ENCODE peak calls at places on chromosomes 1 and 21, in five cellular contexts. W is GM23338; Q is naive thymus-derived CD4-positive, alpha-beta T cell; N is lower lobe of right lung; Y is GM23248. K is an unnamed sample.

GRCh38 chr21:27526451-27526850 is 559.6 kb upstream of the ADAMTS5 start:
- DNase-seq in W (no peak), Y (no peak), Q (no peak), N (no peak), K (no peak)

GRCh38 chr21:39637197-39637970 is 24.6 kb downstream of the B3GALT5 start:
- DNase-seq in Q (no peak), W (peak; percentile 67), Y (no peak), N (no peak), K (no peak)

GRCh38 chr1:36306210-36306901 is at the start of gene SH3D21:
- DNase-seq in Y (peak; percentile 65), Q (peak; percentile 42), N (peak; percentile 81), W (peak; percentile 92), K (no peak)

GRCh38 chr1:211635602-211636205 is 39.7 kb downstream of the NEK2 start:
- DNase-seq in W (no peak), Q (no peak), Y (peak; percentile 45), N (no peak), K (no peak)

GRCh38 chr1:155938220-155938627 is 3.2 kb upstream of the RXFP4 start:
- DNase-seq in N (no peak), Y (peak; percentile 72), Q (peak; percentile 53), W (peak; percentile 86), K (no peak)

GRCh38 chr1:201693887-201694614 is 134.9 kb upstream of the IPO9 start:
- DNase-seq in N (no peak), W (peak; percentile 71), Y (no peak), Q (no peak), K (no peak)

GRCh38 chr1:168121314-168122029 is 15.3 kb downstream of the GPR161 start:
- DNase-seq in Q (no peak), N (no peak), Y (peak; percentile 79), W (no peak), K (no peak)

GRCh38 chr21:38766987-38767722 is 38.6 kb upstream of the ETS2 start:
- DNase-seq in Y (no peak), Q (peak; percentile 82), W (no peak), N (peak; percentile 55), K (no peak)

GRCh38 chr1:154863702-154864174 is 6.3 kb downstream of the KCNN3 start:
- DNase-seq in W (peak; percentile 77), Q (no peak), Y (peak; percentile 61), N (no peak), K (no peak)

GRCh38 chr1:107748529-107748928 is 216.5 kb downstream of the VAV3 start:
- DNase-seq in W (peak; percentile 51), Y (peak; percentile 71), N (no peak), Q (no peak), K (no peak)

GRCh38 chr1:151326619-151327222 is 495 bp downstream of the PI4KB start:
- DNase-seq in Q (no peak), W (peak; percentile 71), N (peak; percentile 74), Y (peak; percentile 81), K (peak; percentile 50)

GRCh38 chr1:101309334-101310221 is 72.8 kb downstream of the S1PR1 start:
- DNase-seq in N (peak; percentile 72), Y (peak; percentile 72), Q (peak; percentile 91), W (peak; percentile 73), K (peak; percentile 58)

GRCh38 chr1:234953655-234954420 is 174.8 kb downstream of the TOMM20 start:
- DNase-seq in Q (no peak), W (no peak), Y (no peak), N (no peak), K (no peak)

GRCh38 chr21:36430841-36431240 is 45.6 kb downstream of the CHAF1B start:
- DNase-seq in N (no peak), W (no peak), Y (peak; percentile 33), Q (no peak), K (no peak)

GRCh38 chr21:44347911-44348451 is 5.4 kb upstream of the TRPM2 start:
- DNase-seq in Y (no peak), Q (no peak), N (peak; percentile 79), W (no peak), K (no peak)

GRCh38 chr1:45892068-45892785 is 88.8 kb downstream of the MAST2 start:
- DNase-seq in W (no peak), N (no peak), Y (peak; percentile 91), Q (no peak), K (no peak)

GRCh38 chr1:47424336-47424982 is 8.4 kb downstream of the FOXE3 start:
- DNase-seq in Y (peak; percentile 81), N (no peak), W (peak; percentile 95), Q (no peak), K (no peak)

GRCh38 chr1:202806845-202807366 is 1.3 kb downstream of the KDM5B start:
- DNase-seq in Q (peak; percentile 8), W (peak; percentile 46), N (no peak), Y (peak; percentile 60), K (no peak)

DNA sequence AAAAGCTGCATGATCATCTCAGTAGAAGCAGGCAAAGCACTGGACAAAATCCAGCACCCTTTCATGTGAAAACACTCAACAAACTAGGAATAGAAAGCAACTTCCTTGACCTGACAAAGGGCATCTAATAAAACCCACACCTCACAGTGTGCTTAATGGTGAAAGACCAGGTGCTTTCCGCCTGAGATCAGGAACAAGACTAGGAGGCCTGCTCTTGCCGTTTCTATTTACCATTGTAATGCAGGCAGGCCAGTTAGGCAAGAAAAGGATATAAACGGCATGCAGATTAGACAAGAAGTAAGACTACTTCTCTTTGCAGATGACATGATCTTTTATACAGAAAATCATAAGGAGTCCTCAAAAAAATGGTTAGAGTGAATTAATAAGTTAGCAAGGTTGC is 37.2 kb downstream of the SLC37A1 start:
- DNase-seq in Q (no peak), W (peak; percentile 66), Y (no peak), N (peak; percentile 10), K (no peak)
- H3K36me3 ChIP-seq in Q (peaks cover 54% of the 10 kb centered on the region), W (no peaks in the 10 kb centered on the region), Y (no peaks in the 10 kb centered on the region), N (peaks cover 57% of the 10 kb centered on the region), K (peaks cover 31% of the 10 kb centered on the region)

GRCh38 chr1:110056776-110057175 is 13.7 kb downstream of the ALX3 start:
- DNase-seq in W (no peak), Q (no peak), Y (peak; percentile 95), N (no peak), K (no peak)
- H3K27ac ChIP-seq in W (no peak overlapping the region), Q (no peak overlapping the region), Y (peak overlapping the region; percentile 77), N (no peak overlapping the region), K (no peak overlapping the region)

GRCh38 chr1:229539868-229540506 is 18.5 kb downstream of the ABCB10 start:
- DNase-seq in Y (no peak), N (no peak), Q (no peak), W (no peak), K (no peak)
- H3K36me3 ChIP-seq in Y (peaks cover 31% of the 10 kb centered on the region), N (peaks cover 86% of the 10 kb centered on the region), Q (peaks cover 47% of the 10 kb centered on the region), W (no peaks in the 10 kb centered on the region), K (peaks cover 26% of the 10 kb centered on the region)

GRCh38 chr1:10210841-10211804 is 753 bp downstream of the KIF1B start:
- DNase-seq in Y (peak; percentile 99), Q (no peak), N (peak; percentile 89), W (peak; percentile 77), K (no peak)
- H3K27ac ChIP-seq in Y (peak overlapping the region; percentile 99), Q (peak overlapping the region; percentile 75), N (peak overlapping the region; percentile 98), W (peak overlapping the region; percentile 95), K (peak overlapping the region; percentile 48)

GRCh38 chr1:116289219-116289618 is 83.8 kb upstream of the ATP1A1 start:
- DNase-seq in Y (no peak), W (no peak), N (no peak), Q (no peak), K (no peak)
- H3K36me3 ChIP-seq in Y (no peaks in the 10 kb centered on the region), W (no peaks in the 10 kb centered on the region), N (no peaks in the 10 kb centered on the region), Q (no peaks in the 10 kb centered on the region), K (no peaks in the 10 kb centered on the region)